ENCODE peak calls at places on chromosome 11, in six cellular contexts. One of them, this sample, is unnamed. For H3K4me1, the result is how much of the 10 kb centered on the place peaks cover.

GRCh38 chr11:125433454-125434121 is 62.5 kb downstream of the FEZ1 start:
- DNase-seq in esophagus muscularis mucosa: no peak
- DNase-seq in stomach: peak
- DNase-seq in GM12878: no peak
- DNase-seq in sigmoid colon: no peak
- DNase-seq in tibial nerve: no peak
- DNase-seq in this sample: no peak

GRCh38 chr11:12180257-12181205 is 70.1 kb downstream of the MICAL2 start:
- DNase-seq in sigmoid colon: no peak
- DNase-seq in GM12878: no peak
- DNase-seq in stomach: no peak
- DNase-seq in tibial nerve: no peak
- DNase-seq in esophagus muscularis mucosa: no peak
- DNase-seq in this sample: no peak

GRCh38 chr11:13287026-13287425 is 9.4 kb downstream of the BMAL1 start:
- DNase-seq in stomach: no peak
- DNase-seq in sigmoid colon: no peak
- DNase-seq in GM12878: no peak
- DNase-seq in esophagus muscularis mucosa: no peak
- DNase-seq in tibial nerve: no peak
- DNase-seq in this sample: no peak

GRCh38 chr11:87347441-87347840 is 309.7 kb downstream of the TMEM135 start:
- DNase-seq in sigmoid colon: no peak
- DNase-seq in esophagus muscularis mucosa: no peak
- DNase-seq in stomach: no peak
- DNase-seq in GM12878: no peak
- DNase-seq in tibial nerve: no peak
- DNase-seq in this sample: no peak

GRCh38 chr11:131894615-131895544 is 524.5 kb downstream of the NTM start:
- DNase-seq in stomach: no peak
- DNase-seq in tibial nerve: no peak
- DNase-seq in esophagus muscularis mucosa: no peak
- DNase-seq in GM12878: no peak
- DNase-seq in sigmoid colon: no peak
- DNase-seq in this sample: no peak

GRCh38 chr11:115420524-115420923 is 83.7 kb downstream of the CADM1 start:
- DNase-seq in GM12878: no peak
- DNase-seq in esophagus muscularis mucosa: no peak
- DNase-seq in sigmoid colon: no peak
- DNase-seq in tibial nerve: no peak
- DNase-seq in stomach: no peak
- DNase-seq in this sample: no peak

GRCh38 chr11:2363130-2363529 is 14.0 kb upstream of the CD81 start:
- DNase-seq in stomach: no peak
- DNase-seq in esophagus muscularis mucosa: no peak
- DNase-seq in sigmoid colon: no peak
- DNase-seq in GM12878: no peak
- DNase-seq in tibial nerve: no peak
- DNase-seq in this sample: no peak

GRCh38 chr11:126115820-126116319 is 53.2 kb upstream of the CDON start:
- DNase-seq in tibial nerve: peak
- DNase-seq in esophagus muscularis mucosa: no peak
- DNase-seq in stomach: peak
- DNase-seq in GM12878: no peak
- DNase-seq in sigmoid colon: peak
- DNase-seq in this sample: peak

GRCh38 chr11:77813256-77813655 is 7.3 kb downstream of the RSF1 start:
- DNase-seq in tibial nerve: no peak
- DNase-seq in stomach: no peak
- DNase-seq in sigmoid colon: no peak
- DNase-seq in GM12878: no peak
- DNase-seq in esophagus muscularis mucosa: no peak
- DNase-seq in this sample: no peak

GRCh38 chr11:110095554-110095953 is 2.4 kb downstream of the ZC3H12C start:
- DNase-seq in tibial nerve: no peak
- DNase-seq in stomach: no peak
- DNase-seq in esophagus muscularis mucosa: no peak
- DNase-seq in GM12878: no peak
- DNase-seq in sigmoid colon: no peak
- DNase-seq in this sample: no peak

GRCh38 chr11:119056397-119056999 is 507 bp downstream of the HYOU1 start:
- DNase-seq in GM12878: no peak
- DNase-seq in sigmoid colon: peak
- DNase-seq in esophagus muscularis mucosa: no peak
- DNase-seq in tibial nerve: no peak
- DNase-seq in stomach: peak
- DNase-seq in this sample: no peak

GRCh38 chr11:101434241-101434640 is 149.6 kb downstream of the TRPC6 start:
- DNase-seq in esophagus muscularis mucosa: no peak
- DNase-seq in tibial nerve: no peak
- DNase-seq in sigmoid colon: no peak
- DNase-seq in stomach: no peak
- DNase-seq in GM12878: no peak
- DNase-seq in this sample: no peak

GRCh38 chr11:20672575-20672974 is 3.2 kb downstream of the NELL1 start:
- DNase-seq in stomach: no peak
- DNase-seq in sigmoid colon: no peak
- DNase-seq in tibial nerve: no peak
- DNase-seq in esophagus muscularis mucosa: no peak
- DNase-seq in GM12878: no peak
- DNase-seq in this sample: no peak

GRCh38 chr11:87445002-87445401 is 407.3 kb downstream of the TMEM135 start:
- DNase-seq in esophagus muscularis mucosa: no peak
- DNase-seq in tibial nerve: no peak
- DNase-seq in stomach: no peak
- DNase-seq in GM12878: no peak
- DNase-seq in sigmoid colon: no peak
- DNase-seq in this sample: no peak

GRCh38 chr11:37076866-37077265 is 478.8 kb upstream of the RAG2 start:
- DNase-seq in stomach: no peak
- DNase-seq in GM12878: no peak
- DNase-seq in sigmoid colon: no peak
- DNase-seq in esophagus muscularis mucosa: no peak
- DNase-seq in tibial nerve: no peak
- DNase-seq in this sample: no peak

GRCh38 chr11:92826597-92826996 is 142.9 kb upstream of the MTNR1B start:
- DNase-seq in stomach: no peak
- DNase-seq in tibial nerve: no peak
- DNase-seq in esophagus muscularis mucosa: no peak
- DNase-seq in GM12878: no peak
- DNase-seq in sigmoid colon: no peak
- DNase-seq in this sample: no peak

GRCh38 chr11:85764796-85765195 is 46.1 kb downstream of the SYTL2 start:
- DNase-seq in stomach: no peak
- DNase-seq in esophagus muscularis mucosa: no peak
- DNase-seq in GM12878: no peak
- DNase-seq in sigmoid colon: no peak
- DNase-seq in tibial nerve: no peak
- DNase-seq in this sample: no peak

GRCh38 chr11:84319853-84320252 is 1033.7 kb upstream of the CCDC90B start:
- DNase-seq in tibial nerve: no peak
- DNase-seq in GM12878: no peak
- DNase-seq in esophagus muscularis mucosa: no peak
- DNase-seq in stomach: no peak
- DNase-seq in sigmoid colon: no peak
- DNase-seq in this sample: no peak

GRCh38 chr11:12410006-12410728 is 32.8 kb downstream of the PARVA start:
- DNase-seq in esophagus muscularis mucosa: peak
- DNase-seq in stomach: no peak
- DNase-seq in tibial nerve: no peak
- DNase-seq in sigmoid colon: peak
- DNase-seq in GM12878: no peak
- DNase-seq in this sample: no peak

GRCh38 chr11:73157141-73158010 is 15.3 kb upstream of the FCHSD2 start:
- DNase-seq in tibial nerve: no peak
- DNase-seq in sigmoid colon: peak
- DNase-seq in stomach: no peak
- DNase-seq in GM12878: no peak
- DNase-seq in esophagus muscularis mucosa: no peak
- DNase-seq in this sample: peak

GRCh38 chr11:72589802-72590761 is 84.1 kb downstream of the PDE2A start:
- DNase-seq in stomach: peak
- DNase-seq in tibial nerve: no peak
- DNase-seq in sigmoid colon: no peak
- DNase-seq in GM12878: no peak
- DNase-seq in esophagus muscularis mucosa: no peak
- DNase-seq in this sample: peak

GRCh38 chr11:30585067-30585891 is 874 bp downstream of the MPPED2 start:
- DNase-seq in sigmoid colon: peak
- DNase-seq in esophagus muscularis mucosa: no peak
- DNase-seq in stomach: peak
- DNase-seq in GM12878: no peak
- DNase-seq in tibial nerve: no peak
- DNase-seq in this sample: peak

GRCh38 chr11:46352063-46352841 is 5.0 kb downstream of the DGKZ start:
- DNase-seq in stomach: peak
- DNase-seq in tibial nerve: no peak
- DNase-seq in GM12878: no peak
- DNase-seq in sigmoid colon: no peak
- DNase-seq in esophagus muscularis mucosa: no peak
- DNase-seq in this sample: no peak

GRCh38 chr11:13277719-13278619 is at the start of gene BMAL1:
- DNase-seq in sigmoid colon: peak
- DNase-seq in stomach: peak
- DNase-seq in esophagus muscularis mucosa: peak
- DNase-seq in tibial nerve: peak
- DNase-seq in GM12878: no peak
- DNase-seq in this sample: peak

GRCh38 chr11:2394818-2395105 is 5.8 kb upstream of the TSSC4 start:
- DNase-seq in esophagus muscularis mucosa: no peak
- DNase-seq in sigmoid colon: no peak
- DNase-seq in GM12878: no peak
- DNase-seq in tibial nerve: no peak
- DNase-seq in stomach: no peak
- DNase-seq in this sample: no peak

GRCh38 chr11:10451399-10452116 is 3.5 kb upstream of the AMPD3 start:
- DNase-seq in esophagus muscularis mucosa: no peak
- DNase-seq in tibial nerve: no peak
- DNase-seq in sigmoid colon: no peak
- DNase-seq in GM12878: no peak
- DNase-seq in stomach: no peak
- DNase-seq in this sample: no peak

DNA sequence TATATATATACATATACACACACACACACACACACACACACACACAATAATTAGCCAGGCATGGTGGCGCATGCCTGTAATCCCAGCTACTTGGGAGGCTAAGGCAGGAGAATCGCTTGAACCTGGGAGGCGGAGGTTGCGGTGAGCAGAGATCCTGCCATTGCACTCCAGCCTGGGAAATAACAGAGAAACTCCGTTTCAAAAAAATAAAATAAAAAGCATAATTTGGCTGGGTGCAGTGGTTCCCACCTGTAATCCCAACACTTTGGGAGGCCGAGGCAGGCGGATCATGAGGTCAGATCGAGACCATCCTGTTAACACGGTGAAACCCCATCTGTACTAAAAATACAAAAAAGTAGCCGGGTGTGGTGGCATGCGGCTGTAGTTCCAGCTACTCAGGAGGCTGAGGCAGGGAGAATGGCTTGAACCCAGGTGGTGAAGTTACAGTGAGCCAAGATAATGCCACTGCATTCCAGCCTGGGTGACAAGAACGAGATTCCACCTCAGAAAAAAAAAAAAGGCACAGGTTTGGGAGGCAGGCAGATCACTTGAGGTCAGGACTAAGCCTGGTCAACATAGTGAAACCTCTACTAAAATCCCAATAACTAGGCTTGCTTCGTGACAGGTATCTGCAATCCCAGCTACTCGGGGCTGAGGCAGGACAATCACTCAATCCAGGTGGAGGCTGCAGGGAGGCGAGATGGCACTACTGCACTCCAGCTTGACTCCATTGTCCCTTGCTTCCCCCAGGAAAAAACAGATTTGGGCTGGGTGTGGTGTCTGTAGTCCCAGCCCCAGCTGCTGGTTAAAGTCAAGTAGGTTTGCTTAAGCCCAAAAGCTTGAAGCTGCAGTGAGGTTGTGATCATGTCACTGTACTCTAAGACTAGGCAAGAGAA is 11.8 kb upstream of the WDR74 start:
- DNase-seq in sigmoid colon: no peak
- DNase-seq in esophagus muscularis mucosa: no peak
- DNase-seq in stomach: no peak
- DNase-seq in GM12878: no peak
- DNase-seq in tibial nerve: no peak
- DNase-seq in this sample: no peak
- TF ChIP-seq EP300 in sigmoid colon: no peak
- TF ChIP-seq EP300 in esophagus muscularis mucosa: no peak
- TF ChIP-seq EP300 in stomach: no peak
- TF ChIP-seq EP300 in GM12878: no peak
- TF ChIP-seq EP300 in tibial nerve: no peak
- TF ChIP-seq EP300 in this sample: no peak

DNA sequence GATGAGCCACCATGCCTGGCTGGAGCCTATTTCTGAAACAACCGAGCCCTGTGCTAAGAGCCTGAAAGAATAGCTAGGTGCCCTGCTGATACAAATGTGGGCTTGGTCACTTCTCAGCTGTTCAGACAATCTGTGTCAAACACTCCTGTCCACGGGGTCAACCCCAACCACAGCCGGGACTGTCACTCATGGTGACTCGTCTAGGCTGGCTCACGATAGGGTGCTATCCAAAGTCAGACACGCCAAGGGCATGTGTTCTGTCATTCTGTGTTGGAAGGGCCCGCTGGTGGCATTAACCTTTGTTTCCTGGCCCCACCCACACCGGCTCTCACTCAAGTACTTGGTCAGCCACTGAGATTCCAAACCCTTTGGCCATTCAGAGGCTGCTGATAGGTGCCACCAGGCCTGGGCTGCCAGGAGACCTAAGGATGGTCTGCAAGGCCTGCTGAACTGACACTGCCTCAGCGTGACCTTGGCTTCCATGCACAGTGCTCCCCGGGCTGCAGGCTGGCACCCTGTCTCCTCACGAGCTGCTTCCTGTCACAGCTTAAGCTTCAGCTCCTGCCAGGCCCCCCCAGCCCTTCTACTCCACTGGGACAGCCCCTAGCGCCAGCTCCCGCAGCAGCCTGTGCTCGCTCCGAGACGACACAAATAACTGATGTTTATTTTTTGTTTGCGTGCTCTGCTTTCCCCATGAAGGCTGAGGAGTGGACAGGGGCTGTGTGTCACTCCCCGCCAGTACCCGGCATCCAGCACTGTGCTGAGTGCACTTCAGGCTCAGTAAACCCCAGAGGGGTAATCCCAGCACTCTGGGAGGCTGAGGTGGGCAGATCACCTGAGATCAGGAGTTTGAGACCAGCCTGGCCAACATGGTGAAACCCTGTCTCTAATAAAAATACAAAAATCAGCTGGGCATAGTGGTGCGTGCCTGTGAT is 14.3 kb upstream of the CDC42BPG start:
- DNase-seq in esophagus muscularis mucosa: no peak
- DNase-seq in tibial nerve: no peak
- DNase-seq in sigmoid colon: peak
- DNase-seq in stomach: peak
- DNase-seq in GM12878: no peak
- DNase-seq in this sample: no peak
- H3K4me1 ChIP-seq in esophagus muscularis mucosa: half or more
- H3K4me1 ChIP-seq in tibial nerve: half or more
- H3K4me1 ChIP-seq in sigmoid colon: under half
- H3K4me1 ChIP-seq in stomach: half or more
- H3K4me1 ChIP-seq in GM12878: half or more
- H3K4me1 ChIP-seq in this sample: half or more

GRCh38 chr11:120747801-120748484 is 236.4 kb downstream of the GRIK4 start:
- DNase-seq in tibial nerve: no peak
- DNase-seq in GM12878: no peak
- DNase-seq in stomach: no peak
- DNase-seq in sigmoid colon: no peak
- DNase-seq in esophagus muscularis mucosa: peak
- DNase-seq in this sample: no peak
- H3K27ac ChIP-seq in tibial nerve: no peak
- H3K27ac ChIP-seq in GM12878: no peak
- H3K27ac ChIP-seq in stomach: no peak
- H3K27ac ChIP-seq in sigmoid colon: no peak
- H3K27ac ChIP-seq in esophagus muscularis mucosa: no peak
- H3K27ac ChIP-seq in this sample: no peak

GRCh38 chr11:75334402-75334891 is 17.0 kb downstream of the ARRB1 start:
- DNase-seq in sigmoid colon: no peak
- DNase-seq in GM12878: no peak
- DNase-seq in stomach: no peak
- DNase-seq in esophagus muscularis mucosa: no peak
- DNase-seq in tibial nerve: no peak
- DNase-seq in this sample: no peak
- TF ChIP-seq EP300 in sigmoid colon: no peak
- TF ChIP-seq EP300 in GM12878: no peak
- TF ChIP-seq EP300 in stomach: no peak
- TF ChIP-seq EP300 in esophagus muscularis mucosa: no peak
- TF ChIP-seq EP300 in tibial nerve: no peak
- TF ChIP-seq EP300 in this sample: no peak

This sample was measured in upper lobe of left lung.